ENCODE peak calls at places on chromosomes 11 and 22, in four cellular contexts. O is activated CD4-positive, alpha-beta T cell treated with anti-CD3 and anti-CD28 coated beads, Interleukin-2, amount 50 U/mL, for 1 hour; P is sciatic nerve; S is GM23248. B is an unnamed sample.

GRCh38 chr11:74084796-74085541 is 76.1 kb upstream of the UCP3 start:
- DNase-seq in O (no peak), P (no peak), S (peak; percentile 40), B (no peak)

GRCh38 chr11:124179311-124179710 is 3.8 kb upstream of the OR10D3 start:
- DNase-seq in O (no peak), P (no peak), S (no peak), B (no peak)

GRCh38 chr11:103730151-103730940 is 306.1 kb upstream of the DDI1 start:
- DNase-seq in O (no peak), P (no peak), S (peak; percentile 63), B (no peak)

GRCh38 chr22:49395617-49396016 is 432.1 kb downstream of the BRD1 start:
- DNase-seq in O (no peak), P (peak; percentile 26), S (no peak), B (no peak)

GRCh38 chr11:12243511-12243910 is 133.1 kb downstream of the MICAL2 start:
- DNase-seq in O (no peak), P (no peak), S (no peak), B (no peak)

GRCh38 chr22:28923826-28924732 is 40.7 kb downstream of the ZNRF3 start:
- DNase-seq in O (no peak), P (no peak), S (no peak), B (no peak)

GRCh38 chr11:128294001-128294684 is 293.2 kb downstream of the ETS1 start:
- DNase-seq in O (no peak), P (no peak), S (no peak), B (no peak)

GRCh38 chr11:60563553-60564235 is 48.5 kb downstream of the MS4A13 start:
- DNase-seq in O (no peak), P (no peak), S (no peak), B (peak; percentile 82)

GRCh38 chr11:103327721-103328120 is 218.5 kb downstream of the DYNC2H1 start:
- DNase-seq in O (no peak), P (no peak), S (no peak), B (no peak)

GRCh38 chr11:11620251-11620965 is 1.4 kb downstream of the GALNT18 start:
- DNase-seq in O (no peak), P (peak; percentile 65), S (peak; percentile 50), B (no peak)

GRCh38 chr11:94020777-94021615 is at the start of gene HEPHL1:
- DNase-seq in O (no peak), P (no peak), S (peak; percentile 18), B (no peak)

GRCh38 chr22:24728790-24729637 is 45.5 kb downstream of the PIWIL3 start:
- DNase-seq in O (no peak), P (no peak), S (no peak), B (peak; percentile 91)

GRCh38 chr11:96388891-96389603 is 665 bp downstream of the CCDC82 start:
- DNase-seq in O (no peak), P (no peak), S (peak; percentile 77), B (no peak)

GRCh38 chr11:45383229-45383628 is 97.1 kb upstream of the SYT13 start:
- DNase-seq in O (no peak), P (no peak), S (peak; percentile 36), B (peak; percentile 22)

GRCh38 chr11:118476676-118477075 is 40.4 kb downstream of the KMT2A start:
- DNase-seq in O (no peak), P (no peak), S (no peak), B (no peak)

GRCh38 chr11:134038897-134039470 is 29.9 kb upstream of the JAM3 start:
- DNase-seq in O (no peak), P (no peak), S (no peak), B (no peak)

GRCh38 chr22:46422896-46423295 is 87.4 kb downstream of the TRMU start:
- DNase-seq in O (no peak), P (no peak), S (no peak), B (no peak)

GRCh38 chr11:33040127-33040861 is 922 bp downstream of the TCP11L1 start:
- DNase-seq in O (peak; percentile 25), P (no peak), S (peak; percentile 62), B (peak; percentile 19)

GRCh38 chr11:109514313-109515018 is 92.5 kb downstream of the C11orf87 start:
- DNase-seq in O (no peak), P (no peak), S (no peak), B (no peak)

GRCh38 chr11:35623708-35624168 is 5.5 kb downstream of the FJX1 start:
- DNase-seq in O (no peak), P (no peak), S (peak; percentile 30), B (no peak)

GRCh38 chr22:33512961-33513360 is 407.3 kb downstream of the LARGE1 start:
- DNase-seq in O (no peak), P (no peak), S (no peak), B (no peak)

GRCh38 chr11:77141034-77141433 is 13.0 kb downstream of the MYO7A start:
- DNase-seq in O (no peak), P (no peak), S (peak; percentile 75), B (no peak)

GRCh38 chr11:132126973-132127900 is 756.8 kb downstream of the NTM start:
- DNase-seq in O (no peak), P (peak; percentile 86), S (peak; percentile 94), B (no peak)

GRCh38 chr11:2584812-2585565 is 114.8 kb downstream of the KCNQ1OT1 start:
- DNase-seq in O (no peak), P (peak; percentile 48), S (no peak), B (peak; percentile 2)

GRCh38 chr11:74325649-74326645 is 14.5 kb upstream of the P4HA3 start:
- DNase-seq in O (no peak), P (peak; percentile 76), S (peak; percentile 95), B (no peak)

GRCh38 chr11:72589802-72590761 is 84.1 kb downstream of the PDE2A start:
- DNase-seq in O (peak; percentile 49), P (no peak), S (peak; percentile 44), B (no peak)

GRCh38 chr11:118622376-118623290 is 15.2 kb downstream of the PHLDB1 start:
- DNase-seq in O (no peak), P (no peak), S (peak; percentile 96), B (no peak)

GRCh38 chr11:120395778-120396177 is 59.6 kb downstream of the ARHGEF12 start:
- DNase-seq in O (no peak), P (no peak), S (no peak), B (no peak)

GRCh38 chr11:7559404-7560283 is 45.8 kb downstream of the PPFIBP2 start:
- DNase-seq in O (no peak), P (no peak), S (no peak), B (no peak)

GRCh38 chr22:37544955-37545702 is 15.2 kb upstream of the CDC42EP1 start:
- DNase-seq in O (peak; percentile 49), P (peak; percentile 85), S (peak; percentile 80), B (peak; percentile 34)

GRCh38 chr11:95703059-95703458 is 86.5 kb downstream of the FAM76B start:
- DNase-seq in O (no peak), P (no peak), S (no peak), B (no peak)

GRCh38 chr11:116224154-116224888 is 548.5 kb downstream of the BUD13 start:
- DNase-seq in O (peak; percentile 12), P (peak; percentile 65), S (peak; percentile 55), B (peak; percentile 48)

GRCh38 chr22:48406161-48406560 is 1421.5 kb downstream of the BRD1 start:
- DNase-seq in O (no peak), P (no peak), S (no peak), B (no peak)

GRCh38 chr22:40512426-40513136 is 123.9 kb downstream of the MRTFA start:
- DNase-seq in O (no peak), P (no peak), S (peak; percentile 98), B (no peak)

GRCh38 chr11:59523541-59523940 is 12.2 kb downstream of the OR4D9 start:
- DNase-seq in O (no peak), P (no peak), S (peak; percentile 1), B (no peak)

GRCh38 chr11:26960265-26960664 is 33.6 kb upstream of the FIBIN start:
- DNase-seq in O (no peak), P (no peak), S (peak; percentile 77), B (no peak)

B was measured in DND-41.